ENCODE peak calls at places on chromosomes 4 and X, in ten cellular contexts. T is activated naive CD8-positive, alpha-beta T cell treated with anti-CD3 and anti-CD28 coated beads, Interleukin-2, amount 50 U/mL, for 24 hours; I is CD4-positive, CD25-positive, alpha-beta regulatory T cell; P is tibial artery; Q is amniotic stem cell; C is amygdala; G is activated CD4-positive, CD25-positive, alpha-beta regulatory T cell; D is ecto neural progenitor cell; N is vagina; R is HT1080. S is an unnamed sample.

GRCh38 chr4:47413515-47413914 is 50.0 kb downstream of the COMMD8 start:
- DNase-seq in T (no peak), I (no peak), P (no peak), Q (no peak), C (no peak), G (no peak), D (no peak), N (no peak), R (no peak), S (no peak)

GRCh38 chr4:126533176-126533575 is 1099.6 kb upstream of the INTU start:
- DNase-seq in T (no peak), I (no peak), P (no peak), Q (no peak), C (no peak), G (no peak), D (no peak), N (no peak), R (no peak), S (no peak)

GRCh38 chrX:1576201-1577101 is 15.0 kb upstream of the AKAP17A start:
- DNase-seq in T (peak), I (no peak), P (no peak), Q (no peak), C (no peak), G (no peak), D (no peak), N (peak), R (no peak), S (no peak)

GRCh38 chr4:142743071-142743825 is 102.9 kb downstream of the INPP4B start:
- DNase-seq in T (no peak), I (no peak), P (no peak), Q (no peak), C (no peak), G (no peak), D (no peak), N (no peak), R (peak), S (no peak)

GRCh38 chr4:89024051-89024675 is 32.8 kb downstream of the FAM13A start:
- DNase-seq in T (peak), I (peak), P (peak), Q (peak), C (no peak), G (no peak), D (no peak), N (no peak), R (peak), S (no peak)

GRCh38 chr4:75545526-75545925 is 10.3 kb upstream of the ODAPH start:
- DNase-seq in T (no peak), I (no peak), P (no peak), Q (no peak), C (no peak), G (no peak), D (no peak), N (no peak), R (peak), S (no peak)

GRCh38 chr4:151644625-151645024 is 116.2 kb downstream of the GATB start:
- DNase-seq in T (no peak), I (no peak), P (no peak), Q (no peak), C (no peak), G (no peak), D (peak), N (no peak), R (peak), S (no peak)

GRCh38 chr4:7238300-7238960 is 46.1 kb downstream of the SORCS2 start:
- DNase-seq in T (no peak), I (no peak), P (no peak), Q (no peak), C (no peak), G (no peak), D (no peak), N (no peak), R (no peak), S (no peak)

GRCh38 chrX:99415470-99415869 is 994.6 kb downstream of the PCDH19 start:
- DNase-seq in T (no peak), I (no peak), P (no peak), Q (no peak), C (no peak), G (no peak), D (no peak), N (no peak), R (no peak), S (no peak)

GRCh38 chrX:31661280-31661679 is 589.4 kb upstream of the FTHL17 start:
- DNase-seq in T (no peak), I (no peak), P (no peak), Q (no peak), C (no peak), G (no peak), D (no peak), N (no peak), R (no peak), S (no peak)

GRCh38 chr4:26896636-26897035 is 36.0 kb downstream of the STIM2 start:
- DNase-seq in T (no peak), I (no peak), P (no peak), Q (no peak), C (no peak), G (no peak), D (no peak), N (no peak), R (peak), S (no peak)

GRCh38 chrX:147476008-147476407 is 435.7 kb upstream of the FMR1 start:
- DNase-seq in T (no peak), I (no peak), P (no peak), Q (no peak), C (no peak), G (no peak), D (no peak), N (no peak), R (peak), S (no peak)

GRCh38 chrX:83469551-83469950 is 38.5 kb upstream of the POU3F4 start:
- DNase-seq in T (peak), I (no peak), P (no peak), Q (no peak), C (no peak), G (no peak), D (no peak), N (no peak), R (peak), S (no peak)

GRCh38 chr4:1750381-1751154 is 29.2 kb downstream of the TACC3 start:
- DNase-seq in T (no peak), I (no peak), P (no peak), Q (no peak), C (no peak), G (no peak), D (no peak), N (no peak), R (no peak), S (no peak)

GRCh38 chr4:91087743-91088142 is 960.5 kb downstream of the CCSER1 start:
- DNase-seq in T (no peak), I (no peak), P (no peak), Q (no peak), C (no peak), G (no peak), D (no peak), N (no peak), R (no peak), S (no peak)

GRCh38 chr4:138053601-138054322 is 188.4 kb downstream of the SLC7A11 start:
- DNase-seq in T (no peak), I (no peak), P (no peak), Q (peak), C (no peak), G (no peak), D (no peak), N (no peak), R (peak), S (no peak)

GRCh38 chr4:10480616-10481015 is 23.4 kb upstream of the ZNF518B start:
- DNase-seq in T (no peak), I (no peak), P (no peak), Q (no peak), C (no peak), G (no peak), D (no peak), N (no peak), R (no peak), S (no peak)

GRCh38 chr4:141375855-141376254 is 155.2 kb downstream of the ZNF330 start:
- DNase-seq in T (no peak), I (no peak), P (no peak), Q (peak), C (no peak), G (no peak), D (no peak), N (no peak), R (peak), S (no peak)

GRCh38 chrX:147180886-147181285 is 366.3 kb upstream of the CXorf51A start:
- DNase-seq in T (no peak), I (no peak), P (no peak), Q (no peak), C (no peak), G (no peak), D (no peak), N (no peak), R (peak), S (no peak)

GRCh38 chrX:24468245-24468644 is 3.2 kb downstream of the PDK3 start:
- DNase-seq in T (no peak), I (no peak), P (peak), Q (no peak), C (no peak), G (no peak), D (no peak), N (no peak), R (no peak), S (peak)

GRCh38 chr4:64584981-64585557 is 175.8 kb upstream of the TECRL start:
- DNase-seq in T (no peak), I (no peak), P (peak), Q (peak), C (no peak), G (no peak), D (no peak), N (no peak), R (peak), S (no peak)

GRCh38 chr4:163332526-163333405 is at the start of gene NPY1R:
- DNase-seq in T (peak), I (no peak), P (peak), Q (peak), C (peak), G (peak), D (peak), N (no peak), R (peak), S (peak)

GRCh38 chr4:38141808-38142500 is 181.8 kb downstream of the PTTG2 start:
- DNase-seq in T (no peak), I (no peak), P (no peak), Q (no peak), C (no peak), G (no peak), D (no peak), N (no peak), R (peak), S (peak)

S was measured in coronary artery.